ENCODE peak calls at places on chromosomes 6 and 20, in eight cellular contexts. C is spleen, B is mucosa of descending colon, E is WERI-Rb-1, W is fibroblast of pulmonary artery, H is ovary, L is dorsolateral prefrontal cortex, J is GM12864. X is an unnamed sample.

GRCh38 chr6:116019428-116019827 is 41.3 kb downstream of the FRK start:
- DNase-seq in C (no peak), B (no peak), E (no peak), W (no peak), H (no peak), L (no peak), J (peak), X (peak)

GRCh38 chr20:9256359-9256758 is 187.5 kb downstream of the PLCB4 start:
- DNase-seq in C (no peak), B (no peak), E (no peak), W (no peak), H (no peak), L (peak), J (no peak), X (no peak)

GRCh38 chr6:163207984-163208383 is 206.5 kb upstream of the QKI start:
- DNase-seq in C (no peak), B (no peak), E (no peak), W (no peak), H (no peak), L (no peak), J (no peak), X (no peak)

GRCh38 chr20:58452667-58453255 is 62.4 kb downstream of the APCDD1L start:
- DNase-seq in C (no peak), B (no peak), E (no peak), W (no peak), H (no peak), L (no peak), J (no peak), X (no peak)

GRCh38 chr20:39630215-39630614 is 668.1 kb downstream of the DHX35 start:
- DNase-seq in C (no peak), B (no peak), E (no peak), W (no peak), H (no peak), L (no peak), J (no peak), X (no peak)

GRCh38 chr6:154404791-154405400 is 48.3 kb upstream of the IPCEF1 start:
- DNase-seq in C (no peak), B (no peak), E (no peak), W (peak), H (peak), L (no peak), J (no peak), X (no peak)

GRCh38 chr20:25076731-25077609 is 5.0 kb downstream of the VSX1 start:
- DNase-seq in C (no peak), B (no peak), E (peak), W (peak), H (no peak), L (peak), J (no peak), X (no peak)

GRCh38 chr20:35091808-35092523 is 641 bp downstream of the TRPC4AP start:
- DNase-seq in C (no peak), B (no peak), E (no peak), W (peak), H (no peak), L (no peak), J (no peak), X (no peak)

GRCh38 chr20:16360668-16361067 is 212.6 kb downstream of the KIF16B start:
- DNase-seq in C (no peak), B (no peak), E (no peak), W (no peak), H (no peak), L (no peak), J (no peak), X (no peak)

GRCh38 chr6:111256646-111257045 is 169.3 kb downstream of the SLC16A10 start:
- DNase-seq in C (no peak), B (no peak), E (no peak), W (peak), H (no peak), L (no peak), J (no peak), X (no peak)
- TF ChIP-seq CTCF in C (no peak), B (no peak), E (no peak), W (peak), H (no peak), L (no peak), J (no peak), X (no peak)

GRCh38 chr20:64110411-64111068 is 3.2 kb upstream of the NPBWR2 start:
- DNase-seq in C (peak), B (no peak), E (no peak), W (no peak), H (no peak), L (no peak), J (no peak), X (no peak)
- H3K4me3 ChIP-seq in C (no peak), B (no peak), E (no peak), W (no peak), H (no peak), L (no peak), J (no peak), X (no peak)

GRCh38 chr20:41187668-41188067 is 50.3 kb downstream of the PLCG1 start:
- DNase-seq in C (no peak), B (no peak), E (no peak), W (no peak), H (no peak), L (no peak), J (no peak), X (no peak)

GRCh38 chr20:41183391-41183790 is 46.0 kb downstream of the PLCG1 start:
- DNase-seq in C (peak), B (no peak), E (no peak), W (no peak), H (no peak), L (peak), J (no peak), X (no peak)

GRCh38 chr20:41183831-41184230 is 46.5 kb downstream of the PLCG1 start:
- DNase-seq in C (no peak), B (no peak), E (no peak), W (no peak), H (no peak), L (peak), J (no peak), X (no peak)

GRCh38 chr20:41182296-41183212 is 45.2 kb downstream of the PLCG1 start:
- DNase-seq in C (peak), B (no peak), E (no peak), W (no peak), H (no peak), L (peak), J (no peak), X (no peak)

GRCh38 chr20:41185013-41185757 is 47.8 kb downstream of the PLCG1 start:
- DNase-seq in C (no peak), B (no peak), E (no peak), W (no peak), H (no peak), L (peak), J (no peak), X (no peak)
- TF ChIP-seq CTCF in C (no peak), B (no peak), E (no peak), W (no peak), H (no peak), L (peak), J (no peak), X (no peak)

GRCh38 chr6:95417856-95418255 is 159.5 kb upstream of the MANEA start:
- DNase-seq in C (no peak), B (no peak), E (no peak), W (no peak), H (no peak), L (no peak), J (no peak), X (no peak)

DNA sequence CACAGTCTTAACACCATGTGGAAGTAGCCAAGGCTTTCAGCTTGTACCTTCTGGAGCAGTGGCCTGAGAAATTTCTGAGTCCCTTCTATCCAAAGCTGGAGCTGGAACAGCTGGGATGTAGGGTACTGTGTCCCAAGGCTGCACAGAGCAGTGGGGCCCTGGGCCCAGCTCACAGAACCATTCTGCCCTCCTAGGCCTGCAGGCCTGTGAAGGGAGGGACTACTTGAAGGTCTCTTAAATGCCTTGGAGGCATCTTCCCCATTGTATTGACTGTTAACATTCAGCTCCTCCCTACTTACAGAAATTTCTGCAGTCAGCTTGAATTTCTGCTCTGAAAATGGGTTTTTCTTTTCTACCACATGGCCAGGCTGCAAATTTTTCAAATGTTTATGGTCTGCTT is 156.5 kb upstream of the MANEA start:
- DNase-seq in C (no peak), B (no peak), E (no peak), W (no peak), H (no peak), L (no peak), J (no peak), X (no peak)
- H3K4me3 ChIP-seq in C (no peak), B (no peak), E (no peak), W (no peak), H (no peak), L (no peak), J (no peak), X (no peak)

DNA sequence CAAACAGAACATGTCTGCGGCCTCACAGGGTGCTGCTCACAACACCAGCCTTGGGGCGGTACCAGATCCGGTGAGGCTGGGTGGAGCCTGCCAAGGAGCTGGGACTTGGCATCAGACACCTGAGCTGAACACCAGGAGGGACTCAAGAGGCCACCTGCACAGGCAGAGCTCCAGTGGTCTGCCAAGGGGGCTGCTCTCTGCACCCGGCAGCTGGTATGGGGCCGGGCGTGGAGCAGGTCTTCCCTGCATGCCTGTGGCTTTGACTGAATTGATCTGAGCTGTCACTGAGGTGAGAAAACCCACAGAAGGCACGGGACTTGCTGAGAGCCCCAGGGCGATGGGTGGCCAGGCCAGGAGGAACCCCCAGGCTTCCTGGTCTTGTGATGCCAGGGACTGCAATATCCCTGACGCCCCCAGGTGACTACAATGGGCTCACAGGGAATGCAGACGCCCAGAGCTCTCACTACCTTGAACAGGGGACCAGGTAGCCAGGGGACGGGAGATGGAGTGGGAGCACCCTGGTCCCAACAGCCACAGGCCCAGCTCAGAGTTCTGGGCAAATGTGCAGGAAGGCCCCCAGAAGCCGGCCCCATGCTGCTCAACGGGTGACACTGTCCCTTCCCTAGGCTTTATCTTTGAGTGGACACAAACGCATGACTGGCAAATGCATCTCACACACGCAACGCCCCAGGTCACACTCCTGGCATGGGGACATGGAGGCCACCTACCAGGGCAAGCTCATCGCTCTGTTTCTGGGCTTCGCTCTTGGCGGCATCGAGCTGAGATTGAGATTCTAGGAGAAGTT is 48.2 kb downstream of the DSTN start:
- DNase-seq in C (peak), B (peak), E (no peak), W (no peak), H (no peak), L (no peak), J (no peak), X (no peak)
- TF ChIP-seq CTCF in C (no peak), B (no peak), E (no peak), W (no peak), H (no peak), L (no peak), J (no peak), X (no peak)

X was measured in GM06990.